ENCODE peak calls at places on chromosome 1, in eight cellular contexts. H is astrocyte; S is iris pigment epithelial cell; V is HFFc6; W is T-helper 9 cell; Z is NCI-H1417; J is stimulated activated naive CD4-positive, alpha-beta T cell treated with Interleukin-2 at 50 U/mL for 16 hours; F is WTC11. A is an unnamed sample.

GRCh38 chr1:178650950-178651461 is 74.0 kb upstream of the RALGPS2 start:
- DNase-seq in H (no peak), S (peak), V (peak), W (no peak), Z (no peak), J (no peak), F (no peak), A (no peak)

GRCh38 chr1:155127672-155128468 is at the start of gene EFNA1:
- DNase-seq in H (peak), S (peak), V (no peak), W (peak), Z (peak), J (peak), F (peak), A (peak)

GRCh38 chr1:229452956-229453801 is 19.3 kb upstream of the ACTA1 start:
- DNase-seq in H (no peak), S (peak), V (peak), W (no peak), Z (no peak), J (no peak), F (no peak), A (no peak)

GRCh38 chr1:117572546-117572945 is 33.3 kb upstream of the TENT5C start:
- DNase-seq in H (no peak), S (no peak), V (no peak), W (peak), Z (no peak), J (no peak), F (no peak), A (peak)

GRCh38 chr1:213273546-213273945 is 222.5 kb downstream of the RPS6KC1 start:
- DNase-seq in H (peak), S (no peak), V (no peak), W (no peak), Z (no peak), J (no peak), F (no peak), A (no peak)

GRCh38 chr1:61141288-61142044 is 59.1 kb downstream of the NFIA start:
- DNase-seq in H (peak), S (peak), V (peak), W (no peak), Z (peak), J (no peak), F (no peak), A (peak)

GRCh38 chr1:190754769-190755168 is 277.1 kb upstream of the BRINP3 start:
- DNase-seq in H (peak), S (peak), V (no peak), W (no peak), Z (peak), J (no peak), F (no peak), A (no peak)

GRCh38 chr1:95352767-95353166 is 118.8 kb downstream of the RWDD3 start:
- DNase-seq in H (no peak), S (no peak), V (no peak), W (no peak), Z (peak), J (no peak), F (no peak), A (no peak)

A was measured in gastrocnemius medialis.